ENCODE peak calls at places on chromosomes 11 and 22, in four cellular contexts. U is MV-4-11; H is CD8-positive, alpha-beta T cell; Z is occipital lobe. E is an unnamed sample.

GRCh38 chr11:10678106-10678505 is 15.4 kb downstream of the IRAG1 start:
- DNase-seq in U (no peak), H (no peak), Z (no peak), E (no peak)

GRCh38 chr22:17314472-17314871 is 54.8 kb upstream of the CECR2 start:
- DNase-seq in U (no peak), H (no peak), Z (no peak), E (no peak)

GRCh38 chr22:39498368-39498767 is 3.7 kb upstream of the MIEF1 start:
- DNase-seq in U (no peak), H (no peak), Z (no peak), E (no peak)

GRCh38 chr11:75325713-75326438 is 25.6 kb downstream of the ARRB1 start:
- DNase-seq in U (peak; percentile 30), H (peak; percentile 33), Z (peak; percentile 78), E (peak; percentile 12)

GRCh38 chr11:100734743-100735527 is 47.8 kb downstream of the ARHGAP42 start:
- DNase-seq in U (no peak), H (no peak), Z (no peak), E (no peak)

GRCh38 chr11:126490261-126490660 is 134.8 kb downstream of the ST3GAL4 start:
- DNase-seq in U (no peak), H (no peak), Z (no peak), E (no peak)

GRCh38 chr11:12943276-12943675 is 65.8 kb upstream of the RASSF10 start:
- DNase-seq in U (no peak), H (no peak), Z (no peak), E (no peak)

GRCh38 chr11:122491486-122491885 is 164.0 kb upstream of the UBASH3B start:
- DNase-seq in U (peak; percentile 6), H (no peak), Z (no peak), E (no peak)

GRCh38 chr11:111665779-111666178 is 63.5 kb downstream of the SIK2 start:
- DNase-seq in U (peak; percentile 31), H (no peak), Z (no peak), E (peak; percentile 25)

GRCh38 chr11:58330861-58331260 is 28.0 kb downstream of the OR5B17 start:
- DNase-seq in U (no peak), H (no peak), Z (no peak), E (no peak)

GRCh38 chr22:21972293-21972779 is 10.3 kb downstream of the TOP3B start:
- DNase-seq in U (peak; percentile 14), H (peak; percentile 58), Z (peak; percentile 7), E (no peak)

GRCh38 chr11:74311352-74311926 is at the start of gene P4HA3:
- DNase-seq in U (peak; percentile 25), H (peak; percentile 36), Z (no peak), E (peak; percentile 58)

GRCh38 chr11:23556163-23556750 is 696.0 kb upstream of the CCDC179 start:
- DNase-seq in U (no peak), H (no peak), Z (no peak), E (no peak)

GRCh38 chr11:44709966-44710365 is 16.8 kb upstream of the TSPAN18 start:
- DNase-seq in U (no peak), H (no peak), Z (peak; percentile 17), E (no peak)

GRCh38 chr11:82507288-82507687 is 226.4 kb downstream of the FAM181B start:
- DNase-seq in U (no peak), H (no peak), Z (no peak), E (no peak)

GRCh38 chr11:131579932-131580387 is 209.5 kb downstream of the NTM start:
- DNase-seq in U (peak; percentile 17), H (no peak), Z (no peak), E (peak; percentile 79)

GRCh38 chr22:41487037-41487963 is 18.4 kb downstream of the ACO2 start:
- DNase-seq in U (no peak), H (no peak), Z (no peak), E (no peak)

GRCh38 chr11:17827006-17827405 is 92.4 kb downstream of the KCNC1 start:
- DNase-seq in U (no peak), H (no peak), Z (no peak), E (no peak)

GRCh38 chr11:72954860-72955259 is 140.6 kb downstream of the ATG16L2 start:
- DNase-seq in U (no peak), H (no peak), Z (no peak), E (no peak)

GRCh38 chr11:85740464-85741400 is 54.7 kb upstream of the CCDC89 start:
- DNase-seq in U (no peak), H (no peak), Z (no peak), E (no peak)

GRCh38 chr11:67439321-67440228 is 2.1 kb upstream of the PTPRCAP start:
- DNase-seq in U (peak; percentile 19), H (peak; percentile 32), Z (no peak), E (peak; percentile 60)

GRCh38 chr11:72589802-72590761 is 84.1 kb downstream of the PDE2A start:
- DNase-seq in U (no peak), H (peak; percentile 44), Z (no peak), E (no peak)